ENCODE peak calls at places on chromosomes 7 and 10, in six cellular contexts. J, A, P, C, W and L are unnamed samples.

GRCh38 chr10:126597206-126597605 is 73.3 kb downstream of the C10orf90 start:
- DNase-seq in A (no peak), P (no peak), C (no peak), W (no peak), J (no peak), L (no peak)

GRCh38 chr7:143300959-143301617 is 12.9 kb downstream of the CASP2 start:
- DNase-seq in J (no peak), C (no peak), A (no peak), P (no peak), W (no peak), L (peak)

GRCh38 chr7:36119005-36119711 is 33.9 kb upstream of the EEPD1 start:
- DNase-seq in A (peak), P (no peak), W (no peak), C (peak), J (no peak), L (peak)

GRCh38 chr7:28296571-28297483 is 115.5 kb upstream of the CREB5 start:
- DNase-seq in W (peak), J (peak), A (no peak), P (no peak), C (no peak), L (peak)

GRCh38 chr7:93442478-93443224 is 131.9 kb downstream of the CALCR start:
- DNase-seq in P (no peak), J (peak), C (no peak), W (peak), A (no peak), L (peak)

GRCh38 chr7:120591-120991 is 71.8 kb upstream of the FAM20C start:
- DNase-seq in C (no peak), P (no peak), J (no peak), A (no peak), W (no peak), L (no peak)

GRCh38 chr10:112409755-112410154 is 35.8 kb downstream of the ACSL5 start:
- DNase-seq in A (no peak), C (no peak), J (no peak), P (no peak), W (no peak), L (no peak)

GRCh38 chr7:80999180-80999579 is 80.3 kb upstream of the SEMA3C start:
- DNase-seq in A (no peak), W (no peak), J (no peak), C (no peak), P (no peak), L (no peak)

GRCh38 chr7:116859323-116859722 is 3.1 kb upstream of the CAPZA2 start:
- DNase-seq in A (no peak), C (no peak), J (no peak), W (no peak), P (no peak), L (peak)

GRCh38 chr7:1264345-1265280 is 31.9 kb downstream of the UNCX start:
- DNase-seq in J (no peak), W (no peak), C (no peak), A (no peak), P (no peak), L (no peak)

GRCh38 chr10:69861251-69862240 is 59.8 kb downstream of the COL13A1 start:
- DNase-seq in W (peak), P (no peak), C (peak), J (peak), A (no peak), L (peak)

GRCh38 chr10:25820496-25821415 is 113.3 kb upstream of the MYO3A start:
- DNase-seq in A (no peak), J (no peak), P (no peak), C (no peak), W (peak), L (peak)

GRCh38 chr7:45132708-45133320 is 21.3 kb upstream of the TBRG4 start:
- DNase-seq in C (no peak), J (no peak), W (no peak), A (no peak), P (no peak), L (no peak)

GRCh38 chr7:45133352-45133751 is 21.9 kb upstream of the TBRG4 start:
- DNase-seq in C (no peak), A (no peak), W (no peak), J (no peak), P (no peak), L (no peak)

GRCh38 chr7:45133877-45134276 is 22.4 kb upstream of the TBRG4 start:
- DNase-seq in P (no peak), J (no peak), W (no peak), C (no peak), A (no peak), L (no peak)

GRCh38 chr7:45138433-45139267 is 18.9 kb upstream of the RAMP3 start:
- DNase-seq in W (no peak), J (no peak), P (no peak), A (no peak), C (no peak), L (no peak)

DNA sequence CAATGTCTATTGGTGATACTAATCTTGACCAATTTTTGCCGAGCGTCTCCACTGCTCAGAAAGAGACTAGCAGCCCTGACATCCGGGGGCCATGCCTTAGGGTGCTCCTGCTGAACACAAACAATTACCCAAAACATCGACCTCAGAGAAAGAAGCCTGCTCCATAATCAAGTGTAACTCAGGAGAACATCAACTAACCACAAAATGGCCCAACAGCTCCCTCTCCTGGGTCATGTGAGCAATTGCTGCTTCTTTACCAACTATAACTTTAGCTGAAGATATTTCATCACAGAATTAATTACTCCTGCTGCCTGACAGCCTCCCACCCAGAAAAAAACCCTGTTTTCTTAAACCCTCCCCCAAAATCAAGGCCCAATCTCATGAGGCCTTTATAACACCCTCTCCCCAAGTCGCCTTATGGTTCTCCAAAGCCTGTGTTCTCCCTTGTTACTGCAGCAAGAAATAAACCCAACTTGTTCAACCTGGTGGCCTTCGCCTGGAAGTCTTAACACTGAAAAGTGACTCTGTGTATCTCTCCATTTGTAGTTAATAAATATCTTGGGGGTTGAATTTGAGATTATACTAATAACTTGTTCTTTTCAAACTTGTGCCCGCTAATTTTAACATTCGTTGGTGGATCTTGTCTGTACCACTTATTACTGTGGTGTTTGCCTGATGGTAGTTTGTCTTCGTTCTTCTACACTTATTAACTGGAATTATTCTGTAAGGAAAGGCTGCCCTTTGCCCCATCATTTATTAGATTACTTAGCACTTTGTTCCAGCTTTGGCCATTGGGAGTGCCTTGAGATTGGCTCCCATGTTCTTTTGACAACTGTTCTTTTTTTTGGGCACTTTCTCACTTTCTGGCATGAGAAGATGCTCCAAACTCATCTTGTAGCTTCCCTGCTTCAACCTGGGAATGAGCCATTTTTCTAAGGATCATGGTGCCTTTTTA is 21.2 kb upstream of the RAMP3 start:
- DNase-seq in A (peak), W (peak), J (peak), P (peak), C (peak), L (peak)
- TF ChIP-seq CTCF in A (peak), W (peak), J (peak), P (peak), C (peak), L (peak)

DNA sequence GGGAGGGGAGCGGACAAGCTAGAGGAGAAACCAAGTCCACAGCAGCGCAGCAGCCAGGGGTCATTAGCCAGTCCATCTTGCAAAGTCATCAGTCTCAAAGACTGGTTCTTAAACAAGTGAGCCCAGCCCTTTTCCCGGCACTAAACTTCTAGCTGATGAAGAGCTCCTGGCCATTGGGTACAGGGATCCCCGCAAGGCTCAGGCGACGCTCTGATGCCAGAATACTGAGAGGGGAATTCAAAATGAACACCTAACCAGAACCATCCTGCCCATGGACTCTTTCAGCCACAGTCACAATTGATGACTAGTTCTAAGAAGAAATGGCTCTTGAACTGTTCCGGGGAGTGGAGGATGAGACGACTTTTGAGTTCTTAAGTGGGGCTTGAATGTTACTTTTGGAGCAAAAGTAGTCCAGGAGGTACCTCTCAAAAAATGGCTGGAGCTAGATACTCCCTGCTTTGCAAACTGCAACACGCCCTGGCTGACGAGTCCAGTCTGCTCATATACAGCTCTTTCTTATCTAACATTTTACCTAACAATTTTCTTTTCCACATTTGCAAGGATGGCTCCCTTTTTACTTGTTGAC is 2.6 kb upstream of the TWIST1 start:
- DNase-seq in W (no peak), P (no peak), A (no peak), C (no peak), J (no peak), L (no peak)
- H3K4me3 ChIP-seq in W (no peak), P (no peak), A (no peak), C (no peak), J (no peak), L (no peak)

GRCh38 chr10:88657901-88658300 is 6.3 kb upstream of the LIPF start:
- DNase-seq in C (no peak), J (no peak), W (no peak), P (no peak), A (no peak), L (peak)

GRCh38 chr10:88661577-88661976 is 2.7 kb upstream of the LIPF start:
- DNase-seq in C (no peak), P (no peak), J (no peak), W (no peak), A (no peak), L (no peak)

GRCh38 chr10:88659725-88660592 is 4.3 kb upstream of the LIPF start:
- DNase-seq in P (no peak), A (no peak), W (no peak), C (no peak), J (no peak), L (peak)

GRCh38 chr10:88661018-88661417 is 3.2 kb upstream of the LIPF start:
- DNase-seq in W (no peak), P (no peak), A (no peak), C (no peak), J (no peak), L (peak)

DNA sequence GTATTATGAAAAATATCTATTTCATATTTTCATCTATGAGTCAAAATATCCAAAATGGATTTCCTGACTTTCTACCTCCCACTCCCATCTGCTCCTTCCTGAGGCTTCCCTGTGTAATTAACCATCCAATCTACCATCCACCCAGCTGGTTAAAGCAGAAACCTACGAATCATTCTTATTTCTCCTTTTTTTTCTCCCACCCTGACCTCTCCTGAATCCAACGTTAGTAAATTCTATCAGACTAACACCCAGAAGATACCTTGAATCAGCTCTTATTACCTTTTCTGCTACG is 3.7 kb upstream of the LIPF start:
- DNase-seq in P (no peak), J (no peak), A (no peak), W (no peak), C (no peak), L (no peak)
- TF ChIP-seq CTCF in P (no peak), J (no peak), A (no peak), W (no peak), C (no peak), L (no peak)

DNA sequence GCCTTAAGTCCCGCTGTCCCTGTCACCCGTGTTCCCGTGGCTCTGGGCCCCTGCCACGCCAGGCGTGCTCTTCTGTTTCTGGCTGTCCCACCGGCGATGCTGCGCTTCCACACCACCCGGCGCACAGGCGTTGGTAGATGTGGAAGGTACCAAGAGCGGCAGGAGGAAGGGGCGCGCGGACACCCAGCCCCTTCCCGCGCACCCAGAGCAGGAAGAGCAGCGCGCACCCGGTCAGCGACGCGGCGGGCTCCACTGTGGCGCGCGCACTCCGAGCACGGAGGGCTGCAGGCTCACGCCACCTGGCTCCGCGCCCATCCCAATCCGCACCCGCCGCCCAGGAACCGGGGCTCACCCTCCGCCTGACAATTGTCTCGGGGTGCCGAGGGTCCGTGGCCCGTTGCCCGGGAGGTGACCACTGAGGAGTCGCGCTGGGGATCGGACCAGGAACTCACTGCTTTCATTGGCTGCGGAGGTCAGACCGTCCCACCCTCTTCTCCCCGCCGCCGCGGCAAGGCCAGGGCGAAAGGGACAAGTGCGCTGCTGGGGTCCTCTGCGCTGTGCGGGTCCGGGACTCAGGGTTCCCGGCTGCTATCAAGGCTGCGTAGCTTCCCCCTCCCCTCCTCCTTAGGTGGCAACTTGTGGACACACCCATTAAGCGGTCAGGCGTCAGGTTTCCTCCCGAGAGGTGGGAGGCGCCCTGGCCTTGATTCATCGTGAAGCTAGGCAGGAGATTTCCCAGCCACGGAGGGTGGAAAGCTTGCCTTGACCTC is 121.6 kb upstream of the ZNF92 start:
- DNase-seq in C (peak), J (peak), W (peak), P (no peak), A (peak), L (peak)
- H3K4me3 ChIP-seq in C (peak), J (peak), W (peak), P (peak), A (peak), L (peak)

DNA sequence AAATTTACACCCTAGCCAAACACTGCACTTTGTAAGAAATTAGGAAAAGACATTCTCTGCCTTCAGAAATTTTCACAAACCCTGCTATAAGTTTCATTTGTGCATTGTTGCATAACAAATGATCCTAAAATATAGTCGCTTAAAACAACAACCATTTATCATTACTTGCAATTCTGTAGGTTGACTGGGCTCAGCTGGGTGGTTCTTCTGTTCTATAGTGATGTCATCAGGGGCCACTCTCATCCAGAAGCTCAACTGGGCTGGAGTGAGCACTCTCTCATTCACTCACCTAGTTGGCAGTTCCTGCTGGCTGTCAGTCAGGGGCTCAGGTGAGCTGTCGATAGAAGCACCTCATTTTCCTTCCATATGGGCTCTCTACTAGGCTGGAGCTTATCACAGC is 20.7 kb upstream of the FGFR2 start:
- DNase-seq in J (no peak), A (no peak), C (no peak), W (no peak), P (no peak), L (no peak)
- TF ChIP-seq CTCF in J (no peak), A (no peak), C (no peak), W (no peak), P (no peak), L (no peak)

GRCh38 chr10:93566435-93567276 is at the start of gene FFAR4:
- DNase-seq in A (peak), W (no peak), J (peak), P (no peak), C (peak), L (peak)
- H3K4me3 ChIP-seq in A (peak), W (no peak), J (peak), P (no peak), C (no peak), L (no peak)